ENCODE peak calls at places on chromosome 20, in eight cellular contexts. W, Q, I, O, L, Y, A and U are unnamed samples.

GRCh38 chr20:41139227-41140093 is 2.1 kb downstream of the PLCG1 start:
- DNase-seq in I (no peak), W (no peak), Q (no peak), O (no peak), A (no peak), Y (no peak), L (no peak), U (no peak)

GRCh38 chr20:5168582-5169396 is 42.0 kb downstream of the CDS2 start:
- DNase-seq in Q (no peak), L (peak), Y (no peak), W (peak), I (peak), O (peak), A (no peak), U (no peak)

GRCh38 chr20:2151805-2152727 is 50.4 kb downstream of the STK35 start:
- DNase-seq in Y (no peak), Q (no peak), I (no peak), O (no peak), A (no peak), W (no peak), L (peak), U (no peak)

GRCh38 chr20:38893485-38894090 is 32.6 kb upstream of the FAM83D start:
- DNase-seq in Q (no peak), O (peak), I (peak), W (peak), L (peak), A (peak), Y (no peak), U (no peak)

GRCh38 chr20:61934716-61935530 is 130.8 kb downstream of the TAF4 start:
- DNase-seq in Q (no peak), O (no peak), A (no peak), W (peak), I (no peak), L (no peak), Y (no peak), U (peak)

GRCh38 chr20:54468082-54468481 is 7.3 kb upstream of the DOK5 start:
- DNase-seq in L (no peak), O (no peak), A (no peak), Q (no peak), W (no peak), I (no peak), Y (no peak), U (no peak)

GRCh38 chr20:45427236-45428149 is 11.6 kb downstream of the PIGT start:
- DNase-seq in Y (no peak), O (no peak), I (no peak), W (no peak), Q (no peak), L (no peak), A (no peak), U (no peak)

GRCh38 chr20:39800548-39800947 is 838.4 kb downstream of the DHX35 start:
- DNase-seq in O (peak), L (peak), Y (no peak), Q (peak), I (no peak), W (no peak), A (peak), U (no peak)

GRCh38 chr20:51082988-51083387 is 60.1 kb upstream of the KCNG1 start:
- DNase-seq in Q (no peak), A (no peak), I (no peak), L (no peak), O (no peak), Y (no peak), W (no peak), U (no peak)

GRCh38 chr20:62359491-62360121 is 7.5 kb downstream of the LAMA5 start:
- DNase-seq in A (no peak), Y (no peak), L (peak), W (peak), O (no peak), Q (no peak), I (no peak), U (no peak)

GRCh38 chr20:44326391-44327159 is 10.3 kb upstream of the R3HDML start:
- DNase-seq in Y (no peak), O (no peak), Q (no peak), L (no peak), A (no peak), I (peak), W (peak), U (no peak)

GRCh38 chr20:63955281-63955845 is 853 bp downstream of the UCKL1 start:
- DNase-seq in Y (no peak), A (peak), W (peak), Q (no peak), L (no peak), I (no peak), O (peak), U (no peak)
- TF ChIP-seq CTCF in Y (peak), A (peak), W (no peak), Q (no peak), L (peak), I (peak), O (peak), U (peak)

GRCh38 chr20:36386236-36386635 is 80.1 kb downstream of the DLGAP4 start:
- DNase-seq in Q (no peak), I (no peak), O (no peak), Y (no peak), L (no peak), A (no peak), W (no peak), U (no peak)

GRCh38 chr20:36385503-36385902 is 79.4 kb downstream of the DLGAP4 start:
- DNase-seq in Y (no peak), A (no peak), O (no peak), W (no peak), L (no peak), Q (no peak), I (no peak), U (no peak)

GRCh38 chr20:36378686-36379085 is 72.5 kb downstream of the DLGAP4 start:
- DNase-seq in W (no peak), Y (no peak), A (no peak), L (no peak), O (no peak), I (no peak), Q (no peak), U (no peak)

GRCh38 chr20:36384022-36384619 is 78.0 kb downstream of the DLGAP4 start:
- DNase-seq in O (peak), I (peak), Y (no peak), Q (no peak), A (peak), W (peak), L (peak), U (no peak)
- TF ChIP-seq CTCF in O (peak), I (no peak), Y (no peak), Q (no peak), A (no peak), W (no peak), L (no peak), U (peak)

DNA sequence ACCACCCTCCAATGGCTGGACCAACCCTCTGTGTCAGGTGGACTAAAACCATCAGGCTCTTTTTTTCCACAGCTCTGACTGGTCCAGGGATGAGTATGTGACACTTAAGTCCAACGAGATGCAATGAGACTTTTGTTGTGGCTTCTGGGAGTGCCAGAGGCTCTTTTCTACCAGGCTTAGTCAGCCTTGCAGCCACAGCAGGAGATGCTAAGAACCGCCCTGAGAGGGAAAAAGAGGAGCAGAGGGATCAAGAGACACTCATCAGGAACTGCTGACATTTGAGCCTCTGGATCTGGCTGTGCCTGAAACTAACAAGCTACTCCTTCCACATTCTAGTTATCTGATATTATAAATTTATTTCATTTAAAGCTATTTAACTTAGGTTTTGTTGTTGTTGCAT is 270.9 kb upstream of the SULF2 start:
- DNase-seq in Q (no peak), W (no peak), L (no peak), O (no peak), Y (no peak), I (no peak), A (no peak), U (no peak)
- TF ChIP-seq CTCF in Q (no peak), W (no peak), L (no peak), O (no peak), Y (no peak), I (no peak), A (no peak), U (no peak)

DNA sequence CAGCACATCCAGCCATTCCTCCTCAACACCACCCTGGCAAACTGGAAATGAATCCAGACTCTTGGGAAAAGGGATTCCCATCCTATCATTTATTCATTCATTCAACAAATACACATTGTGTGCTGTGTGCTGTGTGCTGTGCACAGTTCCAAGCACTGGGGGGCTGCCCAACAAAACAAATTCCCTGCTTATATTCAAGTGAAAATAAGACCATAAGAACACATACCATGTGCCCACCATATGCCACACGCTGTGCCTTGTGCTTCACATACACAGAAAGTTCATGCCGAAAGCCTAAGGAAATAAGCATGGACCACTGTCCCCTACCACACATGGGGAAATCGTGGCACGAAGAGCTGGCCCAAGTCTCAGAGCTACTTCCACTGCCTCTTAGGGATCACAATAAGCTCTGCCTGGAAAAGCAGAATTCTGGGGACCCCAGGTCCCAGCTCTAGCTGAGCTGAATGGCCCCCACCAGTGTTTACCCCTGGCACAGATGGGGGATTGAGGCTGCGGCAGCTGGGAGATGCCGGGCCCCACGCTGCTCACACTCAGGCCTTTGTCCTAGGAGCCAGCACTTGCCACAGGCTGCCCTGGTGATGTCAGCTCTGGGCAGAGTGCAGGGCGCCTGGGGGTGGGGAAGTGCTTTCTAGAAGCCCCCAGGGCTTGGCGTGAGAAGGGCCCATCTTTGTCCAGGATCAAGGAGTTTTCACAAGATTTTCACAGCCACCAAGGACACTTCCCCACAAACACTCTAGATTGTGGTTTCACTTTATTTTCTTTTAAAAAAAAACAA is 99.6 kb downstream of the PREX1 start:
- DNase-seq in Y (no peak), Q (no peak), O (no peak), I (no peak), A (no peak), W (no peak), L (no peak), U (no peak)
- TF ChIP-seq CTCF in Y (no peak), Q (no peak), O (no peak), I (no peak), A (no peak), W (no peak), L (no peak), U (no peak)

GRCh38 chr20:18795366-18795765 is 18.2 kb upstream of the SCP2D1 start:
- DNase-seq in Y (no peak), I (no peak), L (no peak), W (no peak), Q (no peak), A (no peak), O (no peak), U (no peak)

GRCh38 chr20:18788021-18788420 is 25.6 kb upstream of the SCP2D1 start:
- DNase-seq in O (no peak), W (no peak), Q (no peak), Y (no peak), A (no peak), L (no peak), I (no peak), U (no peak)

GRCh38 chr20:18793625-18794427 is 19.8 kb upstream of the SCP2D1 start:
- DNase-seq in L (peak), Y (peak), O (peak), Q (peak), A (peak), I (peak), W (peak), U (peak)

GRCh38 chr20:18794428-18794787 is 19.2 kb upstream of the SCP2D1 start:
- DNase-seq in L (no peak), O (no peak), I (no peak), A (no peak), Y (no peak), Q (no peak), W (no peak), U (no peak)

DNA sequence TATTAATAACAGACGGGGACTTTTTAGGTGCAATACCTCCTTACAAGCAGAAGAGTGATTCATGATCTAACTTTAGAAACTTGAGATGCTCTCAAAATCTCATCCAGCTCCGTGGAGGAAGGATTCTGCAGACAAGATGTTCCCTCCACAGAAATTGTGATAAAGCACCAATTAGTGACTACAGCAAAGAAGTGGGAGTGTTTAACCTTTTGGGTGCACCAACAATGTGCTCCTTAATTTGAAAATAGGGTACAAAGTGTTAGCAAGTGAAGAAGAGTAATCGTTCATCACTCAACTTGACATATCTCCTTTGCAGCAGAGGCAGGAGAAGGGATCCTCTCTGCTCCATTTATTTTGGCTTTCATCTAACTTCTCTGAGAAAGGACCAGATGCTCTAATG is 22.8 kb upstream of the SCP2D1 start:
- DNase-seq in Q (no peak), A (no peak), Y (no peak), L (no peak), W (no peak), I (no peak), O (no peak), U (no peak)
- TF ChIP-seq CTCF in Q (no peak), A (no peak), Y (no peak), L (no peak), W (no peak), I (no peak), O (no peak), U (no peak)

GRCh38 chr20:18719426-18719825 is 94.2 kb upstream of the SCP2D1 start:
- DNase-seq in I (no peak), Y (no peak), A (no peak), W (no peak), Q (no peak), O (no peak), L (no peak), U (no peak)

GRCh38 chr20:18715564-18715963 is 98.0 kb upstream of the SCP2D1 start:
- DNase-seq in W (no peak), I (no peak), Y (no peak), Q (no peak), A (no peak), L (no peak), O (no peak), U (no peak)

GRCh38 chr20:18721716-18722115 is 91.9 kb upstream of the SCP2D1 start:
- DNase-seq in I (no peak), Y (no peak), A (no peak), W (no peak), Q (no peak), O (no peak), L (no peak), U (no peak)

GRCh38 chr20:18717062-18717461 is 96.5 kb upstream of the SCP2D1 start:
- DNase-seq in Q (no peak), W (no peak), A (no peak), O (no peak), I (no peak), L (no peak), Y (no peak), U (no peak)

DNA sequence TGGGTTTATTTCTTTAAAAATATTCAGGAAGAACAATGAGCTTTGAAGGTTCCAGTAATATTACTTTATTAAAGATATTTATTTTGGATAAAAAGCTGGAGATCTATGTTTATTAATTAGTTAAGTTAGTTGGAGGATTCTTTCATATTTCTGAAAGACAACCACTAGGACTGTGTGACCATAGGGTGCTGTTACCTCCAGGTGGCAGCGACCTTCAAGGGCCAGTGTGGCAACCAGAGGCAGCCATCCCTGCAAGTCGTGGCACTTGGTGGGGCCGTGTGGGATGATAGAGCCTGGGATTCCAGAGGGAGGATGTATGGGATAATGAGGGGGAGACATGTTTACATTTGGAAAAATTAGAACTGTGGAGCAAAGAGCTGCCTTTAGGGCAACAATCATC is 95.5 kb upstream of the SCP2D1 start:
- DNase-seq in I (no peak), O (no peak), W (no peak), Y (no peak), L (no peak), Q (no peak), A (no peak), U (no peak)
- TF ChIP-seq CTCF in I (no peak), O (no peak), W (no peak), Y (no peak), L (no peak), Q (no peak), A (peak), U (no peak)